ENCODE peak calls at places on chromosomes 7 and 10, in six cellular contexts. One of them, this sample, is unnamed.

GRCh38 chr7:99072126-99072525 is 71.8 kb downstream of the SMURF1 start:
- DNase-seq in neural progenitor cell: no peak
- DNase-seq in OCI-LY7: no peak
- DNase-seq in keratinocyte: no peak
- DNase-seq in H9: no peak
- DNase-seq in PC-3: no peak
- DNase-seq in this sample: no peak

GRCh38 chr10:4663162-4663992 is 162.6 kb upstream of the AKR1E2 start:
- DNase-seq in neural progenitor cell: peak
- DNase-seq in OCI-LY7: peak
- DNase-seq in keratinocyte: peak
- DNase-seq in H9: no peak
- DNase-seq in PC-3: peak
- DNase-seq in this sample: peak

GRCh38 chr10:91617073-91617580 is 15.7 kb downstream of the PPP1R3C start:
- DNase-seq in neural progenitor cell: no peak
- DNase-seq in OCI-LY7: no peak
- DNase-seq in keratinocyte: no peak
- DNase-seq in H9: no peak
- DNase-seq in PC-3: peak
- DNase-seq in this sample: peak

GRCh38 chr10:130022501-130023299 is 58.6 kb upstream of the EBF3 start:
- DNase-seq in neural progenitor cell: no peak
- DNase-seq in OCI-LY7: no peak
- DNase-seq in keratinocyte: peak
- DNase-seq in H9: peak
- DNase-seq in PC-3: peak
- DNase-seq in this sample: no peak

GRCh38 chr7:2004841-2005351 is 227.8 kb downstream of the MAD1L1 start:
- DNase-seq in neural progenitor cell: no peak
- DNase-seq in OCI-LY7: peak
- DNase-seq in keratinocyte: no peak
- DNase-seq in H9: peak
- DNase-seq in PC-3: no peak
- DNase-seq in this sample: no peak

GRCh38 chr10:60679388-60679987 is 98.8 kb upstream of the CDK1 start:
- DNase-seq in neural progenitor cell: no peak
- DNase-seq in OCI-LY7: no peak
- DNase-seq in keratinocyte: no peak
- DNase-seq in H9: no peak
- DNase-seq in PC-3: no peak
- DNase-seq in this sample: no peak

GRCh38 chr10:77837248-77837924 is 89.2 kb downstream of the DLG5 start:
- DNase-seq in neural progenitor cell: peak
- DNase-seq in OCI-LY7: peak
- DNase-seq in keratinocyte: no peak
- DNase-seq in H9: peak
- DNase-seq in PC-3: peak
- DNase-seq in this sample: no peak

GRCh38 chr7:20229652-20230500 is 12.7 kb upstream of the MACC1 start:
- DNase-seq in neural progenitor cell: no peak
- DNase-seq in OCI-LY7: no peak
- DNase-seq in keratinocyte: no peak
- DNase-seq in H9: no peak
- DNase-seq in PC-3: peak
- DNase-seq in this sample: no peak

GRCh38 chr7:4361774-4362173 is 320.3 kb upstream of the FOXK1 start:
- DNase-seq in neural progenitor cell: no peak
- DNase-seq in OCI-LY7: no peak
- DNase-seq in keratinocyte: no peak
- DNase-seq in H9: no peak
- DNase-seq in PC-3: no peak
- DNase-seq in this sample: no peak

GRCh38 chr7:5394264-5395105 is 29.1 kb downstream of the TNRC18 start:
- DNase-seq in neural progenitor cell: no peak
- DNase-seq in OCI-LY7: no peak
- DNase-seq in keratinocyte: no peak
- DNase-seq in H9: no peak
- DNase-seq in PC-3: no peak
- DNase-seq in this sample: no peak

GRCh38 chr7:118158766-118159165 is 25.2 kb upstream of the LSM8 start:
- DNase-seq in neural progenitor cell: peak
- DNase-seq in OCI-LY7: peak
- DNase-seq in keratinocyte: no peak
- DNase-seq in H9: no peak
- DNase-seq in PC-3: peak
- DNase-seq in this sample: no peak

GRCh38 chr7:116311262-116311661 is 100.9 kb downstream of the TES start:
- DNase-seq in neural progenitor cell: no peak
- DNase-seq in OCI-LY7: no peak
- DNase-seq in keratinocyte: no peak
- DNase-seq in H9: no peak
- DNase-seq in PC-3: no peak
- DNase-seq in this sample: no peak

GRCh38 chr7:93044147-93044810 is 73.5 kb downstream of the SAMD9 start:
- DNase-seq in neural progenitor cell: peak
- DNase-seq in OCI-LY7: no peak
- DNase-seq in keratinocyte: peak
- DNase-seq in H9: peak
- DNase-seq in PC-3: peak
- DNase-seq in this sample: peak

GRCh38 chr7:151575471-151575870 is 55.8 kb upstream of the RHEB start:
- DNase-seq in neural progenitor cell: no peak
- DNase-seq in OCI-LY7: no peak
- DNase-seq in keratinocyte: no peak
- DNase-seq in H9: no peak
- DNase-seq in PC-3: no peak
- DNase-seq in this sample: no peak

GRCh38 chr7:39446546-39446945 is 119.7 kb upstream of the YAE1 start:
- DNase-seq in neural progenitor cell: no peak
- DNase-seq in OCI-LY7: no peak
- DNase-seq in keratinocyte: no peak
- DNase-seq in H9: no peak
- DNase-seq in PC-3: no peak
- DNase-seq in this sample: no peak

GRCh38 chr10:133403359-133403758 is 9.4 kb downstream of the MTG1 start:
- DNase-seq in neural progenitor cell: no peak
- DNase-seq in OCI-LY7: no peak
- DNase-seq in keratinocyte: no peak
- DNase-seq in H9: no peak
- DNase-seq in PC-3: no peak
- DNase-seq in this sample: no peak

GRCh38 chr7:99365318-99366141 is 9.0 kb upstream of the ARPC1B start:
- DNase-seq in neural progenitor cell: peak
- DNase-seq in OCI-LY7: peak
- DNase-seq in keratinocyte: no peak
- DNase-seq in H9: peak
- DNase-seq in PC-3: peak
- DNase-seq in this sample: peak

GRCh38 chr10:3118621-3119020 is 51.3 kb downstream of the PFKP start:
- DNase-seq in neural progenitor cell: no peak
- DNase-seq in OCI-LY7: no peak
- DNase-seq in keratinocyte: no peak
- DNase-seq in H9: no peak
- DNase-seq in PC-3: no peak
- DNase-seq in this sample: no peak

GRCh38 chr7:9983048-9983447 is 990.6 kb upstream of the PHF14 start:
- DNase-seq in neural progenitor cell: no peak
- DNase-seq in OCI-LY7: no peak
- DNase-seq in keratinocyte: no peak
- DNase-seq in H9: no peak
- DNase-seq in PC-3: no peak
- DNase-seq in this sample: no peak

GRCh38 chr7:1925973-1926907 is 256.2 kb downstream of the ELFN1 start:
- DNase-seq in neural progenitor cell: no peak
- DNase-seq in OCI-LY7: no peak
- DNase-seq in keratinocyte: no peak
- DNase-seq in H9: no peak
- DNase-seq in PC-3: no peak
- DNase-seq in this sample: no peak

GRCh38 chr7:5657901-5658300 is 123.6 kb downstream of the RNF216 start:
- DNase-seq in neural progenitor cell: no peak
- DNase-seq in OCI-LY7: no peak
- DNase-seq in keratinocyte: peak
- DNase-seq in H9: no peak
- DNase-seq in PC-3: no peak
- DNase-seq in this sample: no peak

DNA sequence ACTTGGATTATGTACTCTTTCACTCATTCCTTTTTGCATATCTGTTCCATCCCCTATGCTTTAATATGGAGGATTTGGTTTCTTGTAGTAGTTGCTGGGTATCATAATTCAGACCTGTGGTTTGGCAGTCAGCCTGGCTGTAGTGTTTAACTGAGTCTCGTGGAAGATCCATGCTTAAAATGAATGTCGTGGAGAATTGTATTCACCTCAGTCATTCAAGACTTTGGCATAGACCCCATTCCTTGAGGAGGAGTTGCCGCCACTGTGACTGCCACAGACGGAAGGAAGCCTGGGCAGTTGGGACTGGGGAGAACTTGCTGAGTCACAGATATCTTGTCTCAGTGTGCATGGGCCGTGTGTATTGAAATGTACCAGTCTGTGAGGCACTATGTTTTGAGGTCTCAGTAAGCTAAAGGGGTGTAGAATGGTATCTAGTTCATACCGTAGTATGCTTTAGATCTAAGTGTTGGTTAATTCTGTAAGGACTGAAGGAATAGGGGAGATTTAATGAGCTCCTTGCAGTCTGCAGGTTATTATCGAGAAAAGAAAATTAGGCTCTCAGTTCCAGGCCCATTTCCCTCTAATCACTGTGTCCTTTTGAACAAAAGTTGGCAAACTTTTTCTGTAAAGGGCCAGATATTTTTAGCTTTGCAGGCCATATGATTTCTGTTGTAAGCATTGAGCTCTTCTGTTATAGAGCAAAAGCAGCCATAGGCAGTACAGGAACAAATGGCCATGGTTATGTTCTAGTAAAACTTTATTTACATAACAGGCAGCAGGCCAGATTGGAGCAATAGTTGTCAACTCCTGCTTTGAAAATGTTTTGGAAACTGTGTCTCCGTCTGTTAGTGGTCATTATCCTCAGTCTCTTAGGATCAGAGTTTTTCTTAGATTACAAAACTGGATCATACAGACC is 76.8 kb downstream of the TPST1 start:
- DNase-seq in neural progenitor cell: no peak
- DNase-seq in OCI-LY7: no peak
- DNase-seq in keratinocyte: peak
- DNase-seq in H9: no peak
- DNase-seq in PC-3: peak
- DNase-seq in this sample: no peak
- H3K4me2 ChIP-seq in neural progenitor cell: no peak
- H3K4me2 ChIP-seq in OCI-LY7: no peak
- H3K4me2 ChIP-seq in keratinocyte: peak
- H3K4me2 ChIP-seq in H9: no peak
- H3K4me2 ChIP-seq in PC-3: peak
- H3K4me2 ChIP-seq in this sample: no peak

DNA sequence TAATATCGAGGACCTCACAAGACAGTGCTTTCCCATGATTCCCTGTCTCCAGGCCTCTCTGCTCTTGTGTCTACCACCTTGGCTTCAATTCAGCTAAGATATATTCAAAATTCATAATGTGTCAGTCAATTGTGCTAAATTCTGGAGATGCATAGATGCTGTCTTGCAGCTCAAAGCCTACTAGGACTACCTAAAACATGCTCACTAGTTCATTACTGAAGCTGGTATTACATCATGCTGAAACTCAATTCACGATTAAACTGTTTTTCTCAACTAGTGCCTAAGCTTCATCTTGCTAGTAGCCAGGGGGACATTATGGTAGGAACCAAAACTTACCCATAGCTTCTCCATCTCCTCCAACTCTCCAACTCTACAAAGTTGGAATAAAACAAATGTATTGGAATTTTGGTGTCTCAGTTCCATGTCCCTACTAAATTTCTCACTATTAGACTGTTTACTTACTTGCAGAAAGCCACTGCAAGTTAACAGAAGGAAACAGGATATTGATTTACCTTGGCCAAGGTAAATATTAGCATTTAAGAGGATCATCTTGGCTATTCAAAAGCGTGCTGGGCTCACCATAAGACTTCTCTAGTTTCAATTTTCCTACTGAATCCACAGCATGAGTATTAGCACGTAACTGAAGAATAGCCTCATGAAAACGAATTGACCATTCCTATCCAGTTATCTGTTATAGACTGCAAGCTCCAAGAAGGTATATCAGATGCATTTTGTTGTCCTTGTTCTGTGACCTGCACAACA is 53.6 kb downstream of the CREB3L2 start:
- DNase-seq in neural progenitor cell: no peak
- DNase-seq in OCI-LY7: no peak
- DNase-seq in keratinocyte: no peak
- DNase-seq in H9: no peak
- DNase-seq in PC-3: peak
- DNase-seq in this sample: no peak
- H3K4me2 ChIP-seq in neural progenitor cell: no peak
- H3K4me2 ChIP-seq in OCI-LY7: no peak
- H3K4me2 ChIP-seq in keratinocyte: no peak
- H3K4me2 ChIP-seq in H9: no peak
- H3K4me2 ChIP-seq in PC-3: peak
- H3K4me2 ChIP-seq in this sample: no peak

DNA sequence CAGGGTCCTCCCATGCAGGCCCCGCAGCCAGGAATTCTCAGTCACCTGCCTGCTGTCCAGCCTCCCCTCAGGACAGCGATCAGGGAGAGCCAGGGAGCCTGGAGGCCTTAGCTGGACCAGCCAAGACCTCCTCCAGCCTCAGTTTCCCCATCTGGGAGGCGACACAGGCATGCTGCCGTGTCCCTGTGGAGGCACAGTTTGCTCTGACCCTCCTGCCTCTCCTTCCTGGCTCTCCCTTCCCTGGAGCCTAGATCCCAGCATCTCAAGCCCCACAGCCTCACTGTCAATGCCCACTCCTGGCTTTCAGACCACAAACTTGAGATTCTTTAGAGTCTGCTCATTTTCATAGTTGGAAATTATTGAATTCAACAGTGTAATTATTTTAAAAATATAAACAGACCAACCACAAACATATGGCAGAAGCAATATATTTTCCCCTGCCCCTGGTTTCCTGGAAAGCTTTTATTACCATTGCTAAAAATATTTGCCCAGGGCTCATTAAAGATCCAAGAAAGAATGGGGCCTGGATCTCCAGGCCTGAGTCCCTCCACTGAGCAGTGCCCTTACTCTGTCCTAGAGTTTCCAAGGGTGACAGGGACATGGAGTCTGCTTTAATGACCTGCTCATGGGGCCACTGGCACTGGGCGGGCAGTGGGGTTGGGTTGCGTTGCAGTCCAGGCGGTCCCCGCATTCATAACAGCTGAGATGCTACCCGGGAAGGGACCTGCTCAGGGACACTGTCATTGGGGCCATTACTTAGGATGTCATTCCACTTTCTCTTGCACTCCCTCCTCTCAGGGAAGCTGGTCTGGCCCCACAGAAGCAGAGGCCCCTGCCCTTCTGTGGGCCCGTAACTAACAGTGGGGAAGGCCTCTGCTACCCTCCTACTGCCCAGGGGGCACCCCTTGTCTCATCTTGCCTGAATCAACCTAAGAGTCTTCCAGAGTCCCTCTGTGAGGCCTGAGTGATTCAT is 81.6 kb upstream of the CHST15 start:
- DNase-seq in neural progenitor cell: no peak
- DNase-seq in OCI-LY7: no peak
- DNase-seq in keratinocyte: no peak
- DNase-seq in H9: peak
- DNase-seq in PC-3: no peak
- DNase-seq in this sample: no peak
- H3K4me2 ChIP-seq in neural progenitor cell: no peak
- H3K4me2 ChIP-seq in OCI-LY7: peak
- H3K4me2 ChIP-seq in keratinocyte: no peak
- H3K4me2 ChIP-seq in H9: no peak
- H3K4me2 ChIP-seq in PC-3: no peak
- H3K4me2 ChIP-seq in this sample: no peak

GRCh38 chr10:114458955-114459354 is 54.7 kb upstream of the AFAP1L2 start:
- DNase-seq in neural progenitor cell: peak
- DNase-seq in OCI-LY7: peak
- DNase-seq in keratinocyte: no peak
- DNase-seq in H9: peak
- DNase-seq in PC-3: peak
- DNase-seq in this sample: no peak
- H3K4me2 ChIP-seq in neural progenitor cell: no peak
- H3K4me2 ChIP-seq in OCI-LY7: no peak
- H3K4me2 ChIP-seq in keratinocyte: no peak
- H3K4me2 ChIP-seq in H9: no peak
- H3K4me2 ChIP-seq in PC-3: no peak
- H3K4me2 ChIP-seq in this sample: no peak

This sample was measured in PC-9.